ENCODE peak calls at places on chromosomes 16 and 17, in nine cellular contexts. J is AG09309; A is tibial nerve; T is stimulated activated CD8-positive, alpha-beta memory T cell treated with anti-CD3 and anti-CD28 coated beads, Interleukin-15, amount 100 ng/mL, for 4 hours; Y is left ventricle myocardium inferior; C is HFFc6; U is B cell; I is brain pericyte; D is ELR. H is an unnamed sample.

GRCh38 chr16:23128056-23128455 is 21.2 kb downstream of the USP31 start:
- DNase-seq in J (no peak), A (no peak), T (no peak), Y (no peak), C (no peak), U (no peak), I (no peak), D (no peak), H (no peak)

GRCh38 chr16:87487361-87487924 is 5.4 kb downstream of the ZCCHC14 start:
- DNase-seq in J (no peak), A (no peak), T (no peak), Y (peak; percentile 39), C (no peak), U (no peak), I (no peak), D (no peak), H (no peak)

GRCh38 chr16:89615596-89616090 is 2.2 kb downstream of the DPEP1 start:
- DNase-seq in J (no peak), A (no peak), T (no peak), Y (no peak), C (no peak), U (peak; percentile 65), I (no peak), D (peak; percentile 47), H (no peak)

GRCh38 chr16:66447491-66447890 is 20.4 kb downstream of the BEAN1 start:
- DNase-seq in J (no peak), A (no peak), T (no peak), Y (no peak), C (no peak), U (no peak), I (no peak), D (no peak), H (no peak)

GRCh38 chr16:65481956-65482355 is 360.1 kb upstream of the CDH11 start:
- DNase-seq in J (no peak), A (no peak), T (no peak), Y (no peak), C (no peak), U (no peak), I (no peak), D (no peak), H (no peak)

GRCh38 chr17:81405382-81406005 is 10.2 kb downstream of the BAHCC1 start:
- DNase-seq in J (no peak), A (no peak), T (no peak), Y (peak; percentile 78), C (no peak), U (no peak), I (no peak), D (no peak), H (no peak)

GRCh38 chr17:15918661-15919259 is 26.2 kb upstream of the ADORA2B start:
- DNase-seq in J (no peak), A (no peak), T (no peak), Y (peak; percentile 37), C (no peak), U (no peak), I (no peak), D (no peak), H (no peak)

GRCh38 chr17:34370997-34371395 is 8.0 kb upstream of the CCL1 start:
- DNase-seq in J (peak; percentile 11), A (no peak), T (no peak), Y (no peak), C (peak; percentile 61), U (no peak), I (no peak), D (peak; percentile 1), H (no peak)

GRCh38 chr17:46982577-46982976 is 3.5 kb upstream of the RPRML start:
- DNase-seq in J (no peak), A (no peak), T (no peak), Y (no peak), C (no peak), U (no peak), I (no peak), D (no peak), H (no peak)

GRCh38 chr17:21453144-21453982 is 77.2 kb downstream of the KCNJ12 start:
- DNase-seq in J (no peak), A (no peak), T (no peak), Y (no peak), C (no peak), U (no peak), I (no peak), D (no peak), H (no peak)

GRCh38 chr17:40345161-40346034 is 19.1 kb downstream of the GJD3 start:
- DNase-seq in J (no peak), A (no peak), T (no peak), Y (peak; percentile 84), C (peak; percentile 40), U (no peak), I (no peak), D (peak; percentile 74), H (no peak)

GRCh38 chr16:12211870-12212690 is 235.5 kb downstream of the SNX29 start:
- DNase-seq in J (no peak), A (no peak), T (no peak), Y (no peak), C (no peak), U (no peak), I (no peak), D (no peak), H (no peak)

GRCh38 chr16:83040174-83040573 is 413.4 kb downstream of the CDH13 start:
- DNase-seq in J (peak; percentile 3), A (no peak), T (no peak), Y (no peak), C (peak; percentile 4), U (no peak), I (no peak), D (peak; percentile 83), H (no peak)

GRCh38 chr17:77282524-77283515 is 142.1 kb downstream of the SEC14L1 start:
- DNase-seq in J (no peak), A (no peak), T (no peak), Y (no peak), C (no peak), U (no peak), I (no peak), D (no peak), H (no peak)

H was measured in GM18507.